ENCODE peak calls at places on chromosomes 12 and 14, in five cellular contexts. P is H1, R is A549, A is IMR-90, X is K562. B is an unnamed sample.

GRCh38 chr12:57518920-57519757 is 1.2 kb downstream of the DDIT3 start:
- DNase-seq in R (peak), P (no peak), X (no peak), A (peak), B (peak)

GRCh38 chr14:46717211-46717610 is 65.6 kb upstream of the RPL10L start:
- DNase-seq in P (no peak), R (no peak), X (no peak), A (no peak), B (no peak)

GRCh38 chr14:103014466-103015319 is 42.7 kb downstream of the CDC42BPB start:
- DNase-seq in A (peak), R (no peak), P (no peak), X (no peak), B (no peak)

GRCh38 chr12:99529966-99530365 is 117.6 kb upstream of the GARIN6 start:
- DNase-seq in A (peak), R (no peak), X (no peak), P (no peak), B (no peak)

GRCh38 chr12:20493924-20494323 is 125.6 kb downstream of the PDE3A start:
- DNase-seq in P (no peak), A (peak), R (peak), X (no peak), B (no peak)

GRCh38 chr12:129310346-129310745 is 457.1 kb downstream of the GLT1D1 start:
- DNase-seq in A (no peak), X (no peak), P (no peak), R (no peak), B (no peak)

GRCh38 chr14:61668267-61668666 is 27.0 kb upstream of the HIF1A start:
- DNase-seq in P (no peak), X (no peak), R (peak), A (no peak), B (no peak)

GRCh38 chr14:54312166-54312801 is 84.5 kb upstream of the CDKN3 start:
- DNase-seq in R (peak), P (no peak), X (no peak), A (peak), B (no peak)

GRCh38 chr14:103028161-103028767 is 29.1 kb downstream of the CDC42BPB start:
- DNase-seq in R (no peak), P (no peak), X (no peak), A (no peak), B (no peak)

GRCh38 chr12:75812341-75813018 is 219.1 kb downstream of the PHLDA1 start:
- DNase-seq in P (peak), A (peak), X (no peak), R (no peak), B (no peak)

GRCh38 chr14:66395300-66395699 is 90.9 kb upstream of the CCDC196 start:
- DNase-seq in P (no peak), R (no peak), A (no peak), X (no peak), B (no peak)
- TF ChIP-seq MAFK in P (no peak), R (no peak), A (no peak), X (no peak), B (no peak)

GRCh38 chr12:40692617-40693502 is 621 bp downstream of the CNTN1 start:
- DNase-seq in X (no peak), R (peak), A (no peak), P (no peak), B (no peak)
- TF ChIP-seq RFX5 in X (no peak), R (no peak), A (no peak), P (no peak), B (no peak)

GRCh38 chr12:8709124-8709830 is 11.5 kb downstream of the RIMKLB start:
- DNase-seq in A (no peak), X (no peak), P (no peak), R (no peak), B (no peak)
- H3K4me3 ChIP-seq in A (no peak), X (no peak), P (no peak), R (no peak), B (no peak)

GRCh38 chr12:49548481-49548821 is 9.6 kb downstream of the KCNH3 start:
- DNase-seq in R (no peak), P (no peak), X (no peak), A (no peak), B (no peak)
- TF ChIP-seq MAFK in R (no peak), P (no peak), X (no peak), A (no peak), B (no peak)

GRCh38 chr12:128258866-128259555 is 8.0 kb upstream of the TMEM132C start:
- DNase-seq in P (no peak), A (no peak), X (no peak), R (no peak), B (no peak)
- TF ChIP-seq RFX5 in P (no peak), A (no peak), X (no peak), R (no peak), B (no peak)

GRCh38 chr14:93587330-93587729 is 156.6 kb downstream of the UNC79 start:
- DNase-seq in A (no peak), R (no peak), X (no peak), P (no peak), B (no peak)
- H3K4me3 ChIP-seq in A (no peak), R (no peak), X (no peak), P (no peak), B (no peak)

DNA sequence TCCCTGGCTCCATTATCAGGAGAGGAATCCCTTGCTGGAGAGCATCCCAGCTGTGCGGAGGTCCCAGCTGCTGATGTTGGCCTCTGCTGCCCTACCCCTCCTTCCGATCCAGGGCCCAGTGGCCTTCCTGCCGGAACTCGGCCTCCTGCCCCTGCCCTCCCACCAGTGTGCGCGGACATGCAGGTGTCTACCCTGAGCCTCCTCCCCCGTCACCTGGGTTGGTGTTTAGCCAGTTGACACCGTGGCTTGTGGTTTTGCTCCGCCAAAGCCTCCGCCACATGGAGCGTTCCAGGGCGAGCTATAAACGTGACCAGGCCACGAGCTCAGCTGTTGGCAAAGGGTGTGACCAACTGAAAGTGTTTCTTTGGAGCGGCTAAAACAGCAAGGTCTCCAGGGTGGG is 1104.3 kb downstream of the BCL11B start:
- DNase-seq in R (no peak), P (no peak), A (no peak), X (no peak), B (no peak)
- TF ChIP-seq MAFK in R (no peak), P (no peak), A (no peak), X (no peak), B (no peak)